ENCODE peak calls at places on chromosomes 11 and 22, in five cellular contexts. One of them, this sample, is unnamed.

GRCh38 chr22:32836286-32836859 is 34.9 kb downstream of the TIMP3 start:
- DNase-seq in GM12878: no peak
- DNase-seq in K562: peak
- DNase-seq in GM12891: peak
- DNase-seq in HepG2: peak
- DNase-seq in this sample: no peak

GRCh38 chr22:44201556-44202129 is 20.9 kb downstream of the PARVG start:
- DNase-seq in GM12878: no peak
- DNase-seq in K562: no peak
- DNase-seq in GM12891: no peak
- DNase-seq in HepG2: no peak
- DNase-seq in this sample: no peak

GRCh38 chr11:9078113-9079041 is 13.0 kb downstream of the SCUBE2 start:
- DNase-seq in GM12878: no peak
- DNase-seq in K562: no peak
- DNase-seq in GM12891: no peak
- DNase-seq in HepG2: no peak
- DNase-seq in this sample: no peak

GRCh38 chr11:35911013-35911412 is 32.8 kb upstream of the LDLRAD3 start:
- DNase-seq in GM12878: no peak
- DNase-seq in K562: no peak
- DNase-seq in GM12891: no peak
- DNase-seq in HepG2: no peak
- DNase-seq in this sample: no peak

GRCh38 chr11:95692526-95693270 is 96.9 kb downstream of the FAM76B start:
- DNase-seq in GM12878: no peak
- DNase-seq in K562: no peak
- DNase-seq in GM12891: no peak
- DNase-seq in HepG2: no peak
- DNase-seq in this sample: no peak

GRCh38 chr11:35009191-35009940 is 92.9 kb downstream of the PDHX start:
- DNase-seq in GM12878: no peak
- DNase-seq in K562: no peak
- DNase-seq in GM12891: no peak
- DNase-seq in HepG2: peak
- DNase-seq in this sample: no peak

GRCh38 chr11:76269247-76269646 is 62.9 kb upstream of the WNT11 start:
- DNase-seq in GM12878: no peak
- DNase-seq in K562: no peak
- DNase-seq in GM12891: no peak
- DNase-seq in HepG2: no peak
- DNase-seq in this sample: no peak

GRCh38 chr11:45646275-45646970 is 19.0 kb downstream of the CHST1 start:
- DNase-seq in GM12878: peak
- DNase-seq in K562: no peak
- DNase-seq in GM12891: no peak
- DNase-seq in HepG2: no peak
- DNase-seq in this sample: no peak

GRCh38 chr11:43904737-43905515 is 24.3 kb downstream of the ALKBH3 start:
- DNase-seq in GM12878: no peak
- DNase-seq in K562: no peak
- DNase-seq in GM12891: no peak
- DNase-seq in HepG2: no peak
- DNase-seq in this sample: no peak

GRCh38 chr11:61362542-61362875 is 335 bp downstream of the TMEM138 start:
- DNase-seq in GM12878: no peak
- DNase-seq in K562: peak
- DNase-seq in GM12891: no peak
- DNase-seq in HepG2: peak
- DNase-seq in this sample: no peak

GRCh38 chr11:32082346-32082986 is 8.4 kb upstream of the RCN1 start:
- DNase-seq in GM12878: no peak
- DNase-seq in K562: no peak
- DNase-seq in GM12891: no peak
- DNase-seq in HepG2: no peak
- DNase-seq in this sample: no peak

GRCh38 chr11:32090774-32091370 is at the start of gene RCN1:
- DNase-seq in GM12878: no peak
- DNase-seq in K562: peak
- DNase-seq in GM12891: peak
- DNase-seq in HepG2: peak
- DNase-seq in this sample: peak

GRCh38 chr11:32088117-32088941 is 2.5 kb upstream of the RCN1 start:
- DNase-seq in GM12878: peak
- DNase-seq in K562: no peak
- DNase-seq in GM12891: no peak
- DNase-seq in HepG2: no peak
- DNase-seq in this sample: no peak

GRCh38 chr11:32092581-32093170 is 1.8 kb downstream of the RCN1 start:
- DNase-seq in GM12878: no peak
- DNase-seq in K562: no peak
- DNase-seq in GM12891: no peak
- DNase-seq in HepG2: peak
- DNase-seq in this sample: no peak

GRCh38 chr11:32087602-32088001 is 3.3 kb upstream of the RCN1 start:
- DNase-seq in GM12878: no peak
- DNase-seq in K562: peak
- DNase-seq in GM12891: no peak
- DNase-seq in HepG2: no peak
- DNase-seq in this sample: no peak
- TF ChIP-seq TAF1 in GM12878: no peak
- TF ChIP-seq TAF1 in K562: no peak
- TF ChIP-seq TAF1 in GM12891: no peak
- TF ChIP-seq TAF1 in HepG2: no peak
- TF ChIP-seq TAF1 in this sample: no peak

GRCh38 chr11:64357446-64357845 is 1.5 kb upstream of the RPS6KA4 start:
- DNase-seq in GM12878: no peak
- DNase-seq in K562: no peak
- DNase-seq in GM12891: no peak
- DNase-seq in HepG2: no peak
- DNase-seq in this sample: no peak

GRCh38 chr11:64353101-64353738 is 5.7 kb upstream of the RPS6KA4 start:
- DNase-seq in GM12878: no peak
- DNase-seq in K562: no peak
- DNase-seq in GM12891: no peak
- DNase-seq in HepG2: no peak
- DNase-seq in this sample: no peak

GRCh38 chr11:64353761-64354506 is 5.0 kb upstream of the RPS6KA4 start:
- DNase-seq in GM12878: no peak
- DNase-seq in K562: no peak
- DNase-seq in GM12891: no peak
- DNase-seq in HepG2: no peak
- DNase-seq in this sample: no peak

GRCh38 chr11:64356498-64357411 is 2.2 kb upstream of the RPS6KA4 start:
- DNase-seq in GM12878: no peak
- DNase-seq in K562: peak
- DNase-seq in GM12891: peak
- DNase-seq in HepG2: peak
- DNase-seq in this sample: no peak

GRCh38 chr11:64355078-64355940 is 3.7 kb upstream of the RPS6KA4 start:
- DNase-seq in GM12878: no peak
- DNase-seq in K562: peak
- DNase-seq in GM12891: peak
- DNase-seq in HepG2: peak
- DNase-seq in this sample: peak
- TF ChIP-seq TAF1 in GM12878: no peak
- TF ChIP-seq TAF1 in K562: no peak
- TF ChIP-seq TAF1 in GM12891: no peak
- TF ChIP-seq TAF1 in HepG2: no peak
- TF ChIP-seq TAF1 in this sample: no peak

GRCh38 chr11:65468874-65469333 is 29.9 kb upstream of the MALAT1 start:
- DNase-seq in GM12878: no peak
- DNase-seq in K562: peak
- DNase-seq in GM12891: no peak
- DNase-seq in HepG2: peak
- DNase-seq in this sample: peak

GRCh38 chr11:65473275-65473860 is 25.5 kb upstream of the MALAT1 start:
- DNase-seq in GM12878: no peak
- DNase-seq in K562: no peak
- DNase-seq in GM12891: no peak
- DNase-seq in HepG2: no peak
- DNase-seq in this sample: no peak

GRCh38 chr11:65476632-65477270 is 22.1 kb upstream of the MALAT1 start:
- DNase-seq in GM12878: no peak
- DNase-seq in K562: no peak
- DNase-seq in GM12891: no peak
- DNase-seq in HepG2: no peak
- DNase-seq in this sample: no peak

GRCh38 chr11:65470433-65470832 is 28.4 kb upstream of the MALAT1 start:
- DNase-seq in GM12878: no peak
- DNase-seq in K562: no peak
- DNase-seq in GM12891: no peak
- DNase-seq in HepG2: no peak
- DNase-seq in this sample: no peak

GRCh38 chr11:65471410-65471762 is 27.5 kb upstream of the MALAT1 start:
- DNase-seq in GM12878: no peak
- DNase-seq in K562: peak
- DNase-seq in GM12891: no peak
- DNase-seq in HepG2: peak
- DNase-seq in this sample: peak
- TF ChIP-seq TAF1 in GM12878: no peak
- TF ChIP-seq TAF1 in K562: peak
- TF ChIP-seq TAF1 in GM12891: no peak
- TF ChIP-seq TAF1 in HepG2: no peak
- TF ChIP-seq TAF1 in this sample: no peak

DNA sequence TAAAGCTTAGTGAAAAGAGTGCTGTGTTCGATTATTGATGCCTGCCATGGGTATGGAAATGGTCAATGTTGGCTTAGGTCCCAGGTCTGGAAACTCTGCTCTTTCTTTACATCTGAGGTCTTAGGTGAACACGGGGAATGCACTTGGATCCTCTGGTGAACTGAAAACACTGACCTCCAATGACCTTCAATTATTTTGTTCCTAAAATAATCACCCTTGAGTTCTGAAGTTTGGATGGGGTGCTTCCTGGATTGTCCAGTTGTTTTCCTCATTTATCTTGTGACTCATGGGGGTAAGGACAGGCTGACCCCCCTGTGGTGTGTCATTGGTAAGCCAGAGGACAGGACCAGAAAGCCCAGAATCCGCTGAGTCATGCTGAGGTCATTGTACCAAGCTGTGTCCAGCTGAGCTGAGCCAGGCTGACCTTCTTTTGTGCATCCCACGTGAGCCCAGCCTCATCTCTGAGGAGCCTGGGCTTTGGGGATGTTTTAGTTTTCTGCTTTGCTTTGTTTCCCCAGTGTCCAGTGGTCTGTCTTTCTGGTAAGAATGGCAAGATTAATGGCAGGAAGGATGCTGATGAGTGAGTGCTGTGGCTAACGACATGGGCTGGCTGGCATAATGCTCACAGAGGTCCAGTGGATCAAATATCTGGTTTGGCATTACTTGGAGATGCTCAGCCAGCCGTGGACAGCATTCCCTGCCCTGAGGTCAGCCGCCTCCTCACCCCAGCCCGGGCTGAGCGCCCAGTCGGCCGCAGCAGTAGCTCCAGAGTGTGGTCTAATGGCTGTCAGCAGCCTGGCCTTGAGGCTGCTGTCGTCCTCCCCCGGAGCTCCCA is 35.6 kb downstream of the AMPD3 start:
- DNase-seq in GM12878: no peak
- DNase-seq in K562: peak
- DNase-seq in GM12891: no peak
- DNase-seq in HepG2: peak
- DNase-seq in this sample: no peak
- TF ChIP-seq TAF1 in GM12878: no peak
- TF ChIP-seq TAF1 in K562: no peak
- TF ChIP-seq TAF1 in GM12891: no peak
- TF ChIP-seq TAF1 in HepG2: no peak
- TF ChIP-seq TAF1 in this sample: no peak

GRCh38 chr11:10952872-10953271 is 95.0 kb upstream of the ZBED5 start:
- DNase-seq in GM12878: no peak
- DNase-seq in K562: no peak
- DNase-seq in GM12891: no peak
- DNase-seq in HepG2: no peak
- DNase-seq in this sample: no peak

GRCh38 chr11:10954184-10954583 is 96.3 kb upstream of the ZBED5 start:
- DNase-seq in GM12878: no peak
- DNase-seq in K562: no peak
- DNase-seq in GM12891: no peak
- DNase-seq in HepG2: no peak
- DNase-seq in this sample: no peak
- TF ChIP-seq TAF1 in GM12878: no peak
- TF ChIP-seq TAF1 in K562: no peak
- TF ChIP-seq TAF1 in GM12891: no peak
- TF ChIP-seq TAF1 in HepG2: no peak
- TF ChIP-seq TAF1 in this sample: no peak

GRCh38 chr22:26590525-26590858 is 560 bp upstream of the TPST2 start:
- DNase-seq in GM12878: no peak
- DNase-seq in K562: no peak
- DNase-seq in GM12891: no peak
- DNase-seq in HepG2: peak
- DNase-seq in this sample: no peak

GRCh38 chr22:26588749-26589366 is 1.1 kb downstream of the TPST2 start:
- DNase-seq in GM12878: no peak
- DNase-seq in K562: no peak
- DNase-seq in GM12891: no peak
- DNase-seq in HepG2: peak
- DNase-seq in this sample: no peak

GRCh38 chr22:26587991-26588613 is 1.8 kb downstream of the TPST2 start:
- DNase-seq in GM12878: no peak
- DNase-seq in K562: no peak
- DNase-seq in GM12891: no peak
- DNase-seq in HepG2: no peak
- DNase-seq in this sample: no peak

GRCh38 chr22:26589845-26590524 is at the start of gene TPST2:
- DNase-seq in GM12878: no peak
- DNase-seq in K562: peak
- DNase-seq in GM12891: peak
- DNase-seq in HepG2: peak
- DNase-seq in this sample: peak

DNA sequence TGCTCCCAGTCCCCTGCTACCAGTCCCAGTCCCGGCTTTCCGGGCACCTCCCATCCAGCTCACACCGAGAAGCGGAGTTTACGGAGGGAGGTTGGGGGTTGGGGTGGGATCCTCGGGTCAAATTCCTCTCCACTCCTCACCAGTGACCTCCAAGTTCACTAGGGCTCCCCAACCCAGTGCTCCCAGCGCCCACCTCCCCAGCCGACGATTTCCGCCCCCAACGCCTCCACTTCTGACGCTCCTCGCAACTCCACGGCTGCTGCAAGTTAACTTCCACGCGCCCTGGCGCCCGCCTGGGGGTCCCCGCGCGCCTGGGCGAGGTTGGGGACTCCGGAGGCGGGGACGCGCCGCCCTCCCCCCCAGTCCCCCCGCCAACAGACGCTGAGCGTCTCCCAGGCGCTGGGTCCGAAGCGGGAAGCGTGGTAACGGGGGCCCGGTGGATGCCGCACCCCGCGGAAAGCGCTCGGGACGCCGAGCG is 526 bp downstream of the TPST2 start:
- DNase-seq in GM12878: no peak
- DNase-seq in K562: peak
- DNase-seq in GM12891: peak
- DNase-seq in HepG2: no peak
- DNase-seq in this sample: no peak
- TF ChIP-seq TAF1 in GM12878: no peak
- TF ChIP-seq TAF1 in K562: no peak
- TF ChIP-seq TAF1 in GM12891: no peak
- TF ChIP-seq TAF1 in HepG2: no peak
- TF ChIP-seq TAF1 in this sample: no peak

This sample was measured in GM12892.